ENCODE peak calls at places on chromosomes 1 and 21, in ten cellular contexts. Y, X, D, G, O, H, V, A, C and M are unnamed samples.

GRCh38 chr1:34865981-34866761 is 6.6 kb upstream of the SMIM12 start:
- DNase-seq in Y (peak), X (peak), D (peak), G (peak), O (peak), H (peak), V (peak), A (peak), C (peak), M (peak)

GRCh38 chr1:212107481-212107880 is 71.9 kb downstream of the DTL start:
- DNase-seq in Y (no peak), X (no peak), D (no peak), G (no peak), O (no peak), H (no peak), V (no peak), A (no peak), C (no peak), M (no peak)

GRCh38 chr1:155892801-155893200 is 18.3 kb downstream of the RIT1 start:
- DNase-seq in Y (no peak), X (peak), D (no peak), G (peak), O (no peak), H (peak), V (peak), A (no peak), C (peak), M (no peak)

GRCh38 chr1:107930292-107930691 is 34.7 kb downstream of the VAV3 start:
- DNase-seq in Y (no peak), X (no peak), D (no peak), G (no peak), O (no peak), H (no peak), V (no peak), A (no peak), C (no peak), M (no peak)

GRCh38 chr1:192747942-192748341 is 60.9 kb upstream of the RGS2 start:
- DNase-seq in Y (no peak), X (peak), D (no peak), G (peak), O (no peak), H (peak), V (peak), A (no peak), C (peak), M (no peak)

GRCh38 chr1:150429805-150430204 is 57.4 kb upstream of the TARS2 start:
- DNase-seq in Y (peak), X (peak), D (no peak), G (peak), O (no peak), H (no peak), V (peak), A (no peak), C (peak), M (no peak)

GRCh38 chr1:150237746-150238145 is 1.8 kb upstream of the ANP32E start:
- DNase-seq in Y (no peak), X (no peak), D (no peak), G (no peak), O (no peak), H (no peak), V (no peak), A (no peak), C (no peak), M (no peak)

GRCh38 chr1:58802640-58803476 is 19.0 kb upstream of the JUN start:
- DNase-seq in Y (no peak), X (peak), D (no peak), G (no peak), O (no peak), H (no peak), V (no peak), A (no peak), C (no peak), M (no peak)

GRCh38 chr1:161486806-161487482 is 18.3 kb upstream of the FCGR2A start:
- DNase-seq in Y (peak), X (peak), D (peak), G (peak), O (peak), H (peak), V (peak), A (no peak), C (peak), M (no peak)

GRCh38 chr1:92538048-92538412 is 51.3 kb upstream of the GFI1 start:
- DNase-seq in Y (no peak), X (no peak), D (no peak), G (no peak), O (no peak), H (no peak), V (peak), A (no peak), C (no peak), M (no peak)

GRCh38 chr1:169307176-169307575 is 60.4 kb downstream of the NME7 start:
- DNase-seq in Y (no peak), X (no peak), D (no peak), G (no peak), O (no peak), H (no peak), V (no peak), A (no peak), C (no peak), M (no peak)

GRCh38 chr1:196308171-196308570 is 300.1 kb downstream of the KCNT2 start:
- DNase-seq in Y (no peak), X (no peak), D (no peak), G (no peak), O (no peak), H (no peak), V (no peak), A (no peak), C (no peak), M (no peak)

GRCh38 chr1:196312739-196313138 is 295.5 kb downstream of the KCNT2 start:
- DNase-seq in Y (no peak), X (no peak), D (no peak), G (no peak), O (no peak), H (no peak), V (no peak), A (no peak), C (no peak), M (no peak)

GRCh38 chr1:196306421-196306820 is 301.8 kb downstream of the KCNT2 start:
- DNase-seq in Y (no peak), X (peak), D (no peak), G (no peak), O (no peak), H (no peak), V (no peak), A (no peak), C (no peak), M (no peak)

GRCh38 chr1:196305216-196305615 is 303.0 kb downstream of the KCNT2 start:
- DNase-seq in Y (no peak), X (no peak), D (no peak), G (no peak), O (no peak), H (no peak), V (no peak), A (no peak), C (no peak), M (no peak)

GRCh38 chr1:196309386-196309785 is 298.9 kb downstream of the KCNT2 start:
- DNase-seq in Y (peak), X (peak), D (no peak), G (peak), O (no peak), H (peak), V (peak), A (no peak), C (no peak), M (no peak)
- TF ChIP-seq CTCF in Y (peak), X (peak), D (peak), G (peak), O (no peak), H (peak), V (no peak), A (no peak), C (peak), M (no peak)

GRCh38 chr1:74731399-74732052 is 1.3 kb downstream of the CRYZ start:
- DNase-seq in Y (no peak), X (peak), D (no peak), G (no peak), O (no peak), H (no peak), V (peak), A (no peak), C (peak), M (no peak)

GRCh38 chr1:74737360-74737759 is 4.4 kb downstream of the TYW3 start:
- DNase-seq in Y (no peak), X (no peak), D (no peak), G (no peak), O (no peak), H (no peak), V (no peak), A (no peak), C (no peak), M (no peak)

GRCh38 chr1:74733616-74734484 is 898 bp downstream of the TYW3 start:
- DNase-seq in Y (peak), X (peak), D (peak), G (peak), O (peak), H (peak), V (peak), A (no peak), C (peak), M (no peak)

GRCh38 chr1:74729741-74730478 is 2.9 kb downstream of the CRYZ start:
- DNase-seq in Y (no peak), X (peak), D (no peak), G (peak), O (no peak), H (peak), V (peak), A (no peak), C (peak), M (no peak)

DNA sequence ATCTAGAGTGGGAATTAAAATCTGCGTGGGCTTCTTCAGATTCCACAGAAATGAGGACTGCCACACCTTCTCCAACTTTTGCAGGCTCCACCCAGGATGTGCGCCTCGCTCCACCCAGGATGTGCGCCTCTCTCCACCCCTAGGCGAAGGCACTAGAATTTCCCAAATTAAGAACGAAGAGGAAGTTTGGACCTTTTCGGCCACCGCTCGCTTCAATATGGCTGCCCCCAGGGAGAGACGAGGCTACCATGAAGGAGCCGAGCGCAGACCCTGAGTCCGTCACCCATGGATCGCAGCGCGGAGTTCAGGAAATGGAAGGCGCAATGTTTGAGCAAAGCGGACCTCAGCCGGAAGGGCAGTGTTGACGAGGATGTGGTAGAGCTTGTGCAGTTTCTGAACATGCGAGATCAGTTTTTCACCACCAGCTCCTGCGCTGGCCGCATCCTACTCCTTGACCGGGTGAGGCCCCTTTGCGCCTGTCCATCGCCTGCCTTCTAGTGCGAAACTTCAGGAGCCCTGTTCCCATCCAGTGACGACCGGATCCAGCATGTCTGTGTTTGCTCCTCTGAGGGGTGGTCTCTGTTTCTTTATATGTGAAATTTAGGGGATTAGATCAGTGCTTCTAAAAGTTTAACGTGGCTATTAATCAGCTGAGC is at the start of the genes CRYZ and TYW3:
- DNase-seq in Y (peak), X (peak), D (peak), G (peak), O (peak), H (peak), V (peak), A (peak), C (peak), M (peak)
- TF ChIP-seq CTCF in Y (no peak), X (peak), D (no peak), G (no peak), O (no peak), H (peak), V (peak), A (no peak), C (no peak), M (no peak)

GRCh38 chr1:100757946-100758345 is 38.4 kb downstream of the VCAM1 start:
- DNase-seq in Y (peak), X (no peak), D (no peak), G (no peak), O (no peak), H (no peak), V (no peak), A (no peak), C (no peak), M (no peak)
- TF ChIP-seq CTCF in Y (no peak), X (no peak), D (no peak), G (no peak), O (no peak), H (no peak), V (no peak), A (no peak), C (no peak), M (no peak)

GRCh38 chr21:45454081-45454923 is 49.3 kb downstream of the COL18A1 start:
- DNase-seq in Y (no peak), X (peak), D (no peak), G (no peak), O (no peak), H (peak), V (no peak), A (no peak), C (no peak), M (no peak)
- TF ChIP-seq CTCF in Y (no peak), X (no peak), D (no peak), G (no peak), O (no peak), H (no peak), V (no peak), A (no peak), C (no peak), M (no peak)

GRCh38 chr21:21818898-21819297 is 820.7 kb downstream of the NCAM2 start:
- DNase-seq in Y (no peak), X (no peak), D (no peak), G (no peak), O (no peak), H (no peak), V (no peak), A (no peak), C (no peak), M (no peak)
- TF ChIP-seq CTCF in Y (no peak), X (no peak), D (no peak), G (no peak), O (no peak), H (no peak), V (no peak), A (no peak), C (no peak), M (no peak)

GRCh38 chr21:34511787-34512451 is at the start of gene KCNE1:
- DNase-seq in Y (no peak), X (peak), D (no peak), G (no peak), O (no peak), H (peak), V (peak), A (no peak), C (no peak), M (no peak)

GRCh38 chr21:34513109-34513675 is 1.2 kb upstream of the KCNE1 start:
- DNase-seq in Y (no peak), X (peak), D (no peak), G (no peak), O (no peak), H (no peak), V (peak), A (no peak), C (no peak), M (no peak)

GRCh38 chr21:34510148-34511142 is 1.6 kb downstream of the KCNE1 start:
- DNase-seq in Y (peak), X (peak), D (peak), G (peak), O (peak), H (peak), V (peak), A (no peak), C (peak), M (no peak)

GRCh38 chr21:34511154-34511553 is 856 bp downstream of the KCNE1 start:
- DNase-seq in Y (no peak), X (peak), D (no peak), G (peak), O (no peak), H (peak), V (peak), A (no peak), C (no peak), M (no peak)

GRCh38 chr21:34509151-34509550 is 2.9 kb downstream of the KCNE1 start:
- DNase-seq in Y (no peak), X (no peak), D (no peak), G (no peak), O (no peak), H (no peak), V (no peak), A (no peak), C (no peak), M (no peak)
- TF ChIP-seq CTCF in Y (peak), X (peak), D (no peak), G (peak), O (no peak), H (peak), V (peak), A (no peak), C (no peak), M (no peak)

DNA sequence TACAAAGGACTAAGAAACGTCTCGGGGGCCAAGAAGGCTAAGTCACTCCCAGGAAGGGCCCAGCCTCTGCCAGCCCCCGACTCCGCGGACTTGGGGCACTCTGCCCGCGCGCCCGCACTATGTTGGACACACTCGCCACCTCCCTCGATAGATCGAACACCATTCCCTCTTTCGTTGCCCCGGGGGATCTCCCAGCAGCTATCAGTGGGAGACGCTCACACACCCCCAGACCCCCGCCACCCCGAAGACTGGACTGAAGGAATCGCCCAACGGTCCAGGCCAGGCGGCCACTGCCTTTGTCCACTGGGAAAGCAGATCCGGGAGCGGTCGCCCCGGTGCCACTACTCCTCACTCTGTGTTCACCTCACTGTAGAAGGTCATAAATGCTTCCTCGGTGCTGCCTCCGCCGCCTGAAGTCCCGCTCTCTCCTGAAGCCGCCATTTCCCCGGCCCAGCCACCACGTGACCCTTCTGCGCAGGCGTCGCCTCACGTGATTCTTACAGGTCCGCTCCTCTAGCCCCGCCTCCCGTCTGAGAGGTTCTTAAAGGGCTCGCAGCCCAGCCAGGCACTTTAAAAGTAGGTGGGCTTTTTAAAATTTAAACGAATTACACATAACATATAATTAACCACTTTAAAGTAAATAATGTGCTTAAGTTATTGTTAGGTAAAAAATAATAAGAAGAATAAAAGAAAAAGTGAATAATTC is at the start of gene DNAJC8:
- DNase-seq in Y (peak), X (peak), D (peak), G (peak), O (peak), H (peak), V (peak), A (peak), C (peak), M (peak)
- TF ChIP-seq CTCF in Y (no peak), X (no peak), D (no peak), G (no peak), O (no peak), H (no peak), V (no peak), A (no peak), C (no peak), M (no peak)

DNA sequence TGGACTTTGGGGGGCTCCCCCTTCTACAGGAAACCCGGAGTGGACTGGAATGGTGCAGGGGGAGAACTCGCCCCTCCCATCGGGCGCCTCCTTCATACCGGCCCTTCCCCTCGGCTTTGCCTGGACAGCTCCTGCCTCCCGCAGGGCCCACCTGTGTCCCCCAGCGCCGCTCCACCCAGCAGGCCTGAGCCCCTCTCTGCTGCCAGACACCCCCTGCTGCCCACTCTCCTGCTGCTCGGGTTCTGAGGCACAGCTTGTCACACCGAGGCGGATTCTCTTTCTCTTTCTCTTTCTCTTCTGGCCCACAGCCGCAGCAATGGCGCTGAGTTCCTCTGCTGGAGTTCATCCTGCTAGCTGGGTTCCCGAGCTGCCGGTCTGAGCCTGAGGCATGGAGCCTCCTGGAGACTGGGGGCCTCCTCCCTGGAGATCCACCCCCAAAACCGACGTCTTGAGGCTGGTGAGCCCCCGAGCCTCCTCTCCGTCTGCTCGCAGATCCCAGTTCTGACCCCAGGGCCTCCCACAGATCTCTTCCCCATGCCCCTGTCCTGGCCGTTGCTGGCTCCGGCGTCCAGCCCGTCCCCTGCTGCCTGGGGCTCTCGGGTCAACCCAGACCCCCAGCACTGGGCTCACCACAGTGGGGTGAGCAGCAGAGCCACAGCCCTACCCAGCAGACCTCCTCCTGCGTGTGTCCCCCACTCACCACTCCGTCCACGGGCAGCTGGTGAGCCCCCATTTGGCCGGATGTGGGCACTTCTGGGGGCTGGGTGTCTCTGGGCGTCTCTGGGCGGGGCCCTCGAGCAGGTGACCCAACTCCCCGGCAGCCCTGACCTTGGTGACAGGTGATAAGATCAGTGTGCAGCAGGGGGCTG is at the start of gene TNFRSF14:
- DNase-seq in Y (peak), X (peak), D (no peak), G (peak), O (no peak), H (peak), V (peak), A (peak), C (no peak), M (no peak)
- TF ChIP-seq CTCF in Y (peak), X (no peak), D (no peak), G (peak), O (no peak), H (peak), V (peak), A (no peak), C (no peak), M (no peak)

DNA sequence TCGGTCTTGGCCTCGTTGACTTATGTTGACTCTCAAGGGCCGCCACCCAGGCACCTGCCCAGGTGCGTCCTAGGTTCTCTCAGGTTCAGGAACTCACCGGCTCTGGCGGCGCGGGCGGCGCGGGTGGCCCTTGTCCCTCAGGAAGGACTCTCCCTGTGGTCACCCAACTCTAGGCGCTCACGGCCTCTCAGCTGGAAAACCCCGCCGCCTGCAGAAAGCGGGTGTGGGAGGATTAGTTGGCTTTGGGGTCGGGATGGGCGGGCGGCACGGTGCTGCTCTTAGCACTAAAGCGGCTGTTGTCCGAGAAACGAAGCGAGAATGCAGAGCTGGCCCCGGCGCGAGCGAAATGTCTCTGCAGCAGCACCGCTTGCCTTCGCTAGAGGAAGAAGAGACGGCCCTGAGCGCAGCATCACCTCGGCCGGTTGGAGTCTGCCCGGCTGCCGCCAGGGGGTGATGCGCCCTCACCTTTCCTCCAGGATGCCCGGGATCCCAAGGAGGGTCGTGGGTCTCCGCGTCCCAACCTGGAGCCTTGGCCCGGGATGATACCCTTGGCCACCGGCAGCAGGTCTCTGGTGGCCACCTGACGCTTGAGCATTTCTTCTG is 8.1 kb upstream of the TADA1 start:
- DNase-seq in Y (peak), X (peak), D (peak), G (peak), O (peak), H (peak), V (peak), A (peak), C (peak), M (no peak)
- TF ChIP-seq CTCF in Y (peak), X (peak), D (peak), G (peak), O (peak), H (peak), V (peak), A (no peak), C (peak), M (no peak)

DNA sequence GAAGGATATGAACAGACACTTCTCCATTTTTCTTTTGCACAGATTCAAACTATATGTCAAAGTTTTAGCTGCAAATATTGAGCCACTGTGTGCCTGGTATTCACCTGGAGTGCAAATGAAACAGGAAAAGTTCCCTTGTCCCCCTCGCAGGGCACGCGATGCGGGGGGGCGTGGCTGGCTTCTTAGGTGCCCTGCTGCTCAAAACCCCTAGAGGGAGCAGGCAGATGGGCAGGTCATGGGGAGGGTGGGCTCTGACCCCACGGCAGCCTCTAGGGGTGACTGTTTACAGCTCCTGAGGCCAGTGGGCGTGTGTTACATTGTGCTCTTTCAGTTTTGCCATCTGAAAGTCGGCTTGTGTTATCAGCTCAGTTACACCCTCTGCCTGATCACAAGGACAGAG is 931.2 kb upstream of the B3GALT2 start:
- DNase-seq in Y (no peak), X (no peak), D (no peak), G (no peak), O (no peak), H (no peak), V (no peak), A (no peak), C (no peak), M (no peak)
- TF ChIP-seq CTCF in Y (no peak), X (no peak), D (peak), G (no peak), O (no peak), H (no peak), V (peak), A (no peak), C (no peak), M (no peak)